ENCODE peak calls at places on chromosomes 13 and 19, in six cellular contexts. L, I, G, K, D and S are unnamed samples.

GRCh38 chr13:26919311-26919710 is 158.7 kb upstream of the GPR12 start:
- DNase-seq in I (no peak), K (no peak), L (no peak), D (no peak), G (no peak), S (no peak)

GRCh38 chr13:50691682-50692263 is 151.7 kb downstream of the DLEU7 start:
- DNase-seq in K (no peak), L (no peak), G (no peak), I (no peak), D (no peak), S (no peak)

GRCh38 chr19:36417752-36418286 is 625 bp downstream of the ZFP82 start:
- DNase-seq in I (no peak), G (no peak), K (no peak), L (peak; percentile 45), D (no peak), S (no peak)

GRCh38 chr19:54035215-54036178 is 28.2 kb downstream of the VSTM1 start:
- DNase-seq in G (no peak), I (no peak), L (peak; percentile 68), D (peak; percentile 74), K (no peak), S (peak; percentile 46)

GRCh38 chr19:55545913-55546495 is 661 bp upstream of the SBK3 start:
- DNase-seq in K (no peak), G (no peak), D (no peak), I (no peak), L (no peak), S (no peak)

GRCh38 chr19:29495091-29495490 is 30.7 kb upstream of the VSTM2B start:
- DNase-seq in K (no peak), I (peak; percentile 16), L (no peak), G (no peak), D (no peak), S (no peak)

GRCh38 chr13:100229603-100230002 is 140.7 kb downstream of the PCCA start:
- DNase-seq in D (no peak), I (no peak), K (no peak), L (no peak), G (no peak), S (no peak)

GRCh38 chr13:23828866-23829265 is 60.3 kb downstream of the MIPEP start:
- DNase-seq in K (no peak), G (no peak), I (no peak), D (no peak), L (no peak), S (peak; percentile 64)

GRCh38 chr19:4115818-4116385 is 8.0 kb downstream of the MAP2K2 start:
- DNase-seq in K (no peak), G (no peak), I (no peak), L (no peak), D (no peak), S (no peak)

GRCh38 chr13:32267836-32268439 is 47.2 kb downstream of the ZAR1L start:
- DNase-seq in G (peak; percentile 52), D (peak; percentile 55), L (peak; percentile 85), K (no peak), I (no peak), S (peak; percentile 48)

GRCh38 chr13:47997384-47997783 is 3.7 kb downstream of the SUCLA2 start:
- DNase-seq in D (no peak), I (no peak), K (no peak), G (no peak), L (no peak), S (no peak)

GRCh38 chr13:50613356-50613831 is 230.1 kb downstream of the DLEU7 start:
- DNase-seq in D (no peak), G (no peak), L (no peak), I (no peak), K (no peak), S (no peak)

GRCh38 chr13:39422845-39423565 is 180.0 kb downstream of the LHFPL6 start:
- DNase-seq in G (no peak), K (no peak), I (no peak), D (no peak), L (peak; percentile 38), S (peak; percentile 12)

GRCh38 chr19:10290439-10290875 is 705 bp downstream of the ICAM5 start:
- DNase-seq in D (peak; percentile 30), I (no peak), G (no peak), K (no peak), L (peak; percentile 78), S (no peak)

GRCh38 chr19:51815038-51815437 is 20.1 kb downstream of the FPR3 start:
- DNase-seq in K (no peak), I (no peak), G (no peak), D (no peak), L (no peak), S (no peak)

GRCh38 chr19:31348416-31349159 is 648 bp downstream of the TSHZ3 start:
- DNase-seq in D (no peak), G (no peak), L (peak; percentile 39), I (no peak), K (no peak), S (peak; percentile 61)

GRCh38 chr19:28578786-28579505 is 634.0 kb downstream of the UQCRFS1 start:
- DNase-seq in D (no peak), I (no peak), L (no peak), K (no peak), G (no peak), S (no peak)

GRCh38 chr19:13146763-13147563 is 3.2 kb downstream of the STX10 start:
- DNase-seq in L (no peak), G (no peak), D (no peak), I (no peak), K (no peak), S (peak; percentile 32)

GRCh38 chr19:392375-392970 is 16.5 kb downstream of the C2CD4C start:
- DNase-seq in D (no peak), K (no peak), L (no peak), I (peak; percentile 21), G (no peak), S (no peak)

GRCh38 chr19:49808762-49809154 is 4.3 kb downstream of the FUZ start:
- DNase-seq in L (peak; percentile 99), I (peak; percentile 92), D (peak; percentile 92), K (peak; percentile 96), G (peak; percentile 90), S (peak; percentile 34)

GRCh38 chr19:11581740-11582139 is 4.3 kb upstream of the ACP5 start:
- DNase-seq in L (no peak), D (no peak), I (no peak), G (no peak), K (no peak), S (no peak)

GRCh38 chr13:25744176-25744575 is 307.6 kb downstream of the SHISA2 start:
- DNase-seq in D (no peak), K (no peak), L (no peak), I (no peak), G (no peak), S (no peak)

GRCh38 chr13:100306444-100306999 is 217.6 kb downstream of the PCCA start:
- DNase-seq in K (no peak), D (no peak), G (no peak), L (peak; percentile 21), I (no peak), S (no peak)

GRCh38 chr13:22980936-22981335 is 199.8 kb upstream of the SGCG start:
- DNase-seq in K (no peak), L (no peak), D (no peak), I (no peak), G (no peak), S (no peak)

GRCh38 chr19:40530091-40530901 is 46.4 kb upstream of the SHKBP1 start:
- DNase-seq in I (peak; percentile 77), D (no peak), G (peak; percentile 21), L (peak; percentile 83), K (no peak), S (no peak)

GRCh38 chr19:18120127-18120526 is 22.5 kb downstream of the MAST3 start:
- DNase-seq in G (no peak), D (no peak), K (no peak), I (no peak), L (no peak), S (no peak)

GRCh38 chr13:112686364-112686763 is 3.5 kb upstream of the ATP11A start:
- DNase-seq in G (no peak), D (no peak), I (no peak), L (no peak), K (no peak), S (no peak)

GRCh38 chr13:113758651-113759524 is at the start of gene TMEM255B:
- DNase-seq in L (peak; percentile 83), I (peak; percentile 83), G (peak; percentile 75), K (peak; percentile 69), D (peak; percentile 95), S (no peak)

GRCh38 chr19:31372245-31372781 is 23.1 kb upstream of the TSHZ3 start:
- DNase-seq in I (no peak), G (no peak), L (no peak), D (no peak), K (no peak), S (no peak)

GRCh38 chr19:31356587-31357314 is 7.5 kb upstream of the TSHZ3 start:
- DNase-seq in G (peak; percentile 52), I (no peak), L (peak; percentile 80), D (no peak), K (no peak), S (no peak)

GRCh38 chr19:46000497-46001246 is 5.4 kb downstream of the CCDC61 start:
- DNase-seq in G (peak; percentile 79), L (peak; percentile 85), I (no peak), K (no peak), D (peak; percentile 60), S (no peak)

GRCh38 chr13:36163809-36164308 is 32.7 kb upstream of the DCLK1 start:
- DNase-seq in G (no peak), L (peak; percentile 21), D (peak; percentile 67), I (no peak), K (peak; percentile 88), S (peak; percentile 46)

GRCh38 chr13:46726347-46726746 is 70.6 kb downstream of the ESD start:
- DNase-seq in G (no peak), D (no peak), L (no peak), I (no peak), K (no peak), S (no peak)

GRCh38 chr19:44753932-44754742 is 5.6 kb downstream of the BCL3 start:
- DNase-seq in K (peak; percentile 90), G (peak; percentile 50), L (peak; percentile 81), I (no peak), D (peak; percentile 88), S (no peak)

GRCh38 chr13:21443171-21443570 is 15.9 kb downstream of the ZDHHC20 start:
- DNase-seq in L (no peak), G (no peak), I (no peak), K (no peak), D (no peak), S (no peak)

GRCh38 chr19:7971553-7972520 is 28.4 kb upstream of the TIMM44 start:
- DNase-seq in G (no peak), I (no peak), L (no peak), D (no peak), K (no peak), S (no peak)

GRCh38 chr13:70380809-70381208 is 272.6 kb upstream of the KLHL1 start:
- DNase-seq in D (no peak), G (no peak), K (no peak), L (no peak), I (no peak), S (no peak)

GRCh38 chr13:113668491-113668971 is 1.5 kb downstream of the GRK1 start:
- DNase-seq in I (peak; percentile 30), G (no peak), L (no peak), K (peak; percentile 8), D (no peak), S (no peak)

GRCh38 chr19:28332886-28333285 is 880.1 kb downstream of the UQCRFS1 start:
- DNase-seq in G (no peak), D (no peak), K (no peak), I (no peak), L (no peak), S (no peak)